ENCODE peak calls at places on chromosomes 5 and 9, in eight cellular contexts. R is Right ventricle myocardium inferior, F is GM19239, T is hypothalamus, G is sciatic nerve, A is astrocyte, X is SW 1271, J is SJSA1. Z is an unnamed sample.

GRCh38 chr9:12414514-12414913 is 278.7 kb upstream of the TYRP1 start:
- DNase-seq in T (no peak), F (no peak), R (no peak), X (no peak), A (no peak), G (no peak), J (no peak), Z (no peak)

GRCh38 chr9:99134893-99135341 is 30.0 kb downstream of the TGFBR1 start:
- DNase-seq in J (no peak), R (no peak), A (peak), F (no peak), G (no peak), T (no peak), X (no peak), Z (no peak)

GRCh38 chr9:86263876-86264275 is 4.4 kb upstream of the C9orf153 start:
- DNase-seq in R (no peak), T (no peak), G (no peak), F (no peak), A (no peak), X (no peak), J (no peak), Z (no peak)

GRCh38 chr9:109349431-109349846 is 28.6 kb upstream of the EPB41L4B start:
- DNase-seq in R (no peak), G (no peak), X (peak), T (peak), F (no peak), A (peak), J (peak), Z (peak)

GRCh38 chr5:109983135-109983534 is 293.4 kb downstream of the MAN2A1 start:
- DNase-seq in R (no peak), X (no peak), G (no peak), A (peak), J (no peak), F (no peak), T (no peak), Z (no peak)

GRCh38 chr5:18281947-18282557 is 647.8 kb downstream of the TAF11L14 start:
- DNase-seq in X (peak), T (no peak), G (no peak), A (peak), R (no peak), J (no peak), F (no peak), Z (no peak)

GRCh38 chr5:80033513-80033912 is 1.6 kb upstream of the THBS4 start:
- DNase-seq in T (no peak), R (no peak), X (no peak), A (no peak), J (no peak), G (no peak), F (no peak), Z (no peak)

GRCh38 chr5:157384971-157385709 is 74.9 kb upstream of the NIPAL4 start:
- DNase-seq in G (no peak), T (no peak), A (peak), F (no peak), X (peak), R (no peak), J (peak), Z (peak)

GRCh38 chr9:98989036-98990000 is 45.6 kb downstream of the COL15A1 start:
- DNase-seq in A (peak), X (peak), T (no peak), F (no peak), J (peak), G (peak), R (no peak), Z (peak)

GRCh38 chr9:95907794-95908193 is 32.3 kb downstream of the ERCC6L2 start:
- DNase-seq in X (no peak), T (no peak), G (no peak), J (no peak), A (no peak), R (no peak), F (no peak), Z (no peak)

GRCh38 chr5:39005566-39006232 is 68.5 kb downstream of the RICTOR start:
- DNase-seq in X (peak), G (no peak), T (no peak), F (no peak), R (no peak), J (no peak), A (no peak), Z (no peak)

GRCh38 chr9:98074119-98074990 is 17.8 kb downstream of the NANS start:
- DNase-seq in R (no peak), A (no peak), X (peak), T (peak), J (no peak), F (peak), G (peak), Z (no peak)

GRCh38 chr5:127446626-127447025 is 70.8 kb upstream of the PRRC1 start:
- DNase-seq in A (no peak), F (no peak), J (no peak), X (no peak), G (no peak), T (no peak), R (no peak), Z (no peak)

GRCh38 chr9:2741441-2742158 is 24.3 kb downstream of the KCNV2 start:
- DNase-seq in F (no peak), T (no peak), J (no peak), R (no peak), G (no peak), X (no peak), A (no peak), Z (no peak)

GRCh38 chr5:113950186-113950585 is 411.7 kb upstream of the KCNN2 start:
- DNase-seq in R (no peak), G (no peak), F (no peak), A (no peak), J (no peak), X (no peak), T (no peak), Z (no peak)

GRCh38 chr5:3842591-3842990 is 247.0 kb downstream of the IRX1 start:
- DNase-seq in R (no peak), F (no peak), A (no peak), T (no peak), J (peak), X (no peak), G (no peak), Z (no peak)

GRCh38 chr5:171405615-171406014 is 13.8 kb upstream of the FGF18 start:
- DNase-seq in T (no peak), J (no peak), R (no peak), A (no peak), F (no peak), G (no peak), X (peak), Z (no peak)

GRCh38 chr5:58582411-58583393 is at the start of gene RAB3C:
- DNase-seq in R (peak), X (peak), G (peak), T (peak), J (peak), F (peak), A (peak), Z (no peak)

GRCh38 chr9:32589083-32589713 is 16.2 kb upstream of the NDUFB6 start:
- DNase-seq in T (peak), A (peak), X (peak), R (no peak), J (no peak), F (no peak), G (no peak), Z (peak)

GRCh38 chr9:2879803-2880202 is 35.9 kb upstream of the PUM3 start:
- DNase-seq in J (no peak), T (no peak), F (no peak), A (no peak), X (no peak), R (no peak), G (no peak), Z (no peak)

GRCh38 chr9:89000973-89001916 is 10.0 kb downstream of the S1PR3 start:
- DNase-seq in A (peak), X (peak), J (peak), F (peak), G (peak), R (peak), T (peak), Z (peak)

GRCh38 chr9:110742741-110743371 is 74.3 kb downstream of the MUSK start:
- DNase-seq in R (no peak), X (no peak), F (no peak), G (no peak), T (no peak), J (no peak), A (peak), Z (no peak)

GRCh38 chr5:1781107-1781506 is 18.5 kb downstream of the MRPL36 start:
- DNase-seq in J (no peak), X (no peak), G (no peak), F (no peak), A (no peak), R (no peak), T (no peak), Z (no peak)

GRCh38 chr5:119393746-119394145 is 37.9 kb downstream of the TNFAIP8 start:
- DNase-seq in G (no peak), X (no peak), F (no peak), T (no peak), R (no peak), A (peak), J (no peak), Z (no peak)

GRCh38 chr5:175698401-175699115 is 40.7 kb downstream of the HRH2 start:
- DNase-seq in X (no peak), G (peak), T (no peak), F (no peak), J (no peak), R (no peak), A (no peak), Z (no peak)

GRCh38 chr5:127363403-127363802 is 72.8 kb downstream of the MEGF10 start:
- DNase-seq in X (no peak), A (no peak), R (no peak), F (no peak), G (no peak), T (no peak), J (no peak), Z (no peak)

GRCh38 chr5:103393131-103393754 is 134.7 kb downstream of the MACIR start:
- DNase-seq in T (no peak), A (peak), F (no peak), X (no peak), J (no peak), G (no peak), R (no peak), Z (no peak)

GRCh38 chr5:180315762-180316212 is 23.9 kb upstream of the MAPK9 start:
- DNase-seq in X (peak), A (no peak), J (peak), G (peak), R (peak), F (peak), T (peak), Z (no peak)

GRCh38 chr5:64792474-64792873 is 23.7 kb downstream of the CWC27 start:
- DNase-seq in A (no peak), T (no peak), G (no peak), R (no peak), J (no peak), X (no peak), F (no peak), Z (no peak)

GRCh38 chr5:66469684-66470083 is 126.5 kb upstream of the MAST4 start:
- DNase-seq in A (no peak), F (no peak), T (no peak), J (no peak), G (no peak), R (no peak), X (peak), Z (no peak)

GRCh38 chr9:22119537-22120167 is 110.5 kb upstream of the CDKN2B start:
- DNase-seq in G (no peak), X (no peak), R (no peak), J (no peak), A (no peak), F (peak), T (no peak), Z (no peak)

GRCh38 chr5:115258001-115258400 is 4.7 kb downstream of the PGGT1B start:
- DNase-seq in X (no peak), A (peak), R (no peak), T (no peak), G (no peak), F (no peak), J (no peak), Z (no peak)

GRCh38 chr9:99050292-99050911 is 54.5 kb upstream of the TGFBR1 start:
- DNase-seq in T (no peak), R (no peak), A (peak), J (no peak), X (no peak), G (no peak), F (no peak), Z (no peak)

GRCh38 chr9:130333041-130334040 is 67.8 kb downstream of the HMCN2 start:
- DNase-seq in J (no peak), A (no peak), R (no peak), X (no peak), F (no peak), T (no peak), G (no peak), Z (no peak)

GRCh38 chr5:61623401-61624069 is 291.5 kb downstream of the ZSWIM6 start:
- DNase-seq in J (no peak), G (no peak), X (no peak), F (no peak), T (peak), R (no peak), A (peak), Z (no peak)

GRCh38 chr5:54844905-54845566 is 140.4 kb downstream of the ESM1 start:
- DNase-seq in J (no peak), X (peak), G (no peak), T (peak), F (no peak), R (no peak), A (peak), Z (no peak)